ENCODE peak calls at places on chromosomes 11 and 22, in seven cellular contexts. G, R, V, H, W, A and S are unnamed samples.

GRCh38 chr11:267491-267994 is 10.7 kb upstream of the NLRP6 start:
- DNase-seq in G (peak), R (peak), V (no peak), H (no peak), W (no peak), A (no peak), S (no peak)

GRCh38 chr11:110838808-110839207 is 126.6 kb upstream of the ARHGAP20 start:
- DNase-seq in G (no peak), R (no peak), V (no peak), H (no peak), W (no peak), A (no peak), S (no peak)

GRCh38 chr22:46887978-46888377 is 125.5 kb downstream of the TBC1D22A start:
- DNase-seq in G (no peak), R (no peak), V (no peak), H (no peak), W (no peak), A (no peak), S (no peak)

GRCh38 chr22:43566561-43567332 is 154.9 kb downstream of the MPPED1 start:
- DNase-seq in G (no peak), R (no peak), V (no peak), H (no peak), W (no peak), A (no peak), S (no peak)

GRCh38 chr11:121351089-121351488 is 58.5 kb downstream of the SC5D start:
- DNase-seq in G (no peak), R (no peak), V (no peak), H (no peak), W (no peak), A (no peak), S (no peak)

GRCh38 chr22:48547971-48548370 is 1279.7 kb downstream of the BRD1 start:
- DNase-seq in G (no peak), R (no peak), V (no peak), H (no peak), W (no peak), A (no peak), S (no peak)

GRCh38 chr11:119721129-119722120 is 7.6 kb downstream of the NECTIN1 start:
- DNase-seq in G (peak), R (no peak), V (no peak), H (peak), W (peak), A (no peak), S (peak)

GRCh38 chr11:43947003-43947500 is 4.6 kb downstream of the C11orf96 start:
- DNase-seq in G (peak), R (peak), V (no peak), H (no peak), W (no peak), A (no peak), S (no peak)

GRCh38 chr11:11146830-11147229 is 206.2 kb downstream of the CSNK2A3 start:
- DNase-seq in G (no peak), R (no peak), V (no peak), H (no peak), W (no peak), A (no peak), S (no peak)

GRCh38 chr11:8698917-8699441 is 16.4 kb downstream of the RPL27A start:
- DNase-seq in G (no peak), R (peak), V (no peak), H (no peak), W (no peak), A (no peak), S (no peak)

GRCh38 chr11:123174196-123175183 is 20.6 kb downstream of the CLMP start:
- DNase-seq in G (peak), R (peak), V (no peak), H (peak), W (peak), A (peak), S (peak)

GRCh38 chr11:2468363-2469240 is 23.8 kb downstream of the KCNQ1 start:
- DNase-seq in G (peak), R (no peak), V (no peak), H (no peak), W (no peak), A (no peak), S (no peak)

GRCh38 chr11:86486261-86487030 is 111.8 kb downstream of the CCDC81 start:
- DNase-seq in G (no peak), R (no peak), V (peak), H (no peak), W (no peak), A (no peak), S (no peak)

GRCh38 chr11:102429691-102430090 is 22.9 kb downstream of the TMEM123 start:
- DNase-seq in G (no peak), R (no peak), V (no peak), H (no peak), W (no peak), A (no peak), S (no peak)

GRCh38 chr22:50274311-50274710 is 4.1 kb upstream of the MAPK11 start:
- DNase-seq in G (peak), R (peak), V (no peak), H (no peak), W (peak), A (no peak), S (no peak)

GRCh38 chr22:25672685-25673084 is 69.3 kb upstream of the MYO18B start:
- DNase-seq in G (no peak), R (no peak), V (no peak), H (no peak), W (peak), A (no peak), S (no peak)

GRCh38 chr11:102430158-102430836 is 22.3 kb downstream of the TMEM123 start:
- DNase-seq in G (no peak), R (no peak), V (no peak), H (no peak), W (peak), A (no peak), S (no peak)

GRCh38 chr11:18243783-18244362 is 4.6 kb downstream of the SAA2 start:
- DNase-seq in G (peak), R (no peak), V (peak), H (peak), W (peak), A (peak), S (no peak)

GRCh38 chr11:68146704-68147474 is 25.7 kb upstream of the CHKA start:
- DNase-seq in G (peak), R (no peak), V (no peak), H (peak), W (peak), A (no peak), S (no peak)

GRCh38 chr22:29224121-29224858 is 18.6 kb downstream of the EMID1 start:
- DNase-seq in G (no peak), R (peak), V (no peak), H (no peak), W (no peak), A (no peak), S (no peak)

GRCh38 chr22:39363751-39364484 is 14.1 kb downstream of the SYNGR1 start:
- DNase-seq in G (no peak), R (no peak), V (no peak), H (no peak), W (no peak), A (no peak), S (no peak)

GRCh38 chr22:23035557-23036277 is 34.6 kb upstream of the GNAZ start:
- DNase-seq in G (no peak), R (no peak), V (no peak), H (no peak), W (no peak), A (no peak), S (no peak)

GRCh38 chr22:48379371-48379770 is 1448.3 kb downstream of the BRD1 start:
- DNase-seq in G (no peak), R (no peak), V (no peak), H (no peak), W (no peak), A (no peak), S (no peak)

GRCh38 chr22:48754611-48755331 is 1072.9 kb downstream of the BRD1 start:
- DNase-seq in G (no peak), R (no peak), V (no peak), H (no peak), W (no peak), A (no peak), S (no peak)

GRCh38 chr22:19626666-19627065 is 87.6 kb upstream of the SEPTIN5 start:
- DNase-seq in G (no peak), R (no peak), V (no peak), H (no peak), W (no peak), A (no peak), S (no peak)

GRCh38 chr11:6362185-6362867 is 27.9 kb upstream of the SMPD1 start:
- DNase-seq in G (no peak), R (no peak), V (no peak), H (peak), W (no peak), A (no peak), S (no peak)

GRCh38 chr11:47002366-47002765 is 65.8 kb downstream of the CSTPP1 start:
- DNase-seq in G (no peak), R (no peak), V (no peak), H (no peak), W (no peak), A (no peak), S (no peak)

GRCh38 chr11:8357891-8358566 is 94.4 kb upstream of the LMO1 start:
- DNase-seq in G (no peak), R (no peak), V (no peak), H (no peak), W (no peak), A (no peak), S (no peak)

GRCh38 chr22:38431266-38432010 is 23.6 kb downstream of the KCNJ4 start:
- DNase-seq in G (no peak), R (no peak), V (no peak), H (no peak), W (no peak), A (no peak), S (no peak)

GRCh38 chr22:50329236-50329635 is 2.4 kb upstream of the DENND6B start:
- DNase-seq in G (peak), R (no peak), V (no peak), H (peak), W (peak), A (no peak), S (peak)

GRCh38 chr11:130070109-130070828 is 575 bp downstream of the APLP2 start:
- DNase-seq in G (peak), R (peak), V (no peak), H (peak), W (peak), A (no peak), S (no peak)

GRCh38 chr11:46560300-46561025 is 33.4 kb downstream of the AMBRA1 start:
- DNase-seq in G (no peak), R (no peak), V (no peak), H (no peak), W (peak), A (no peak), S (no peak)

GRCh38 chr22:50015451-50016307 is 3.1 kb upstream of the IL17REL start:
- DNase-seq in G (no peak), R (no peak), V (no peak), H (no peak), W (no peak), A (no peak), S (no peak)

GRCh38 chr11:134052988-134053945 is 15.6 kb upstream of the JAM3 start:
- DNase-seq in G (no peak), R (no peak), V (no peak), H (no peak), W (no peak), A (no peak), S (no peak)

GRCh38 chr22:23251445-23252093 is 71.3 kb downstream of the BCR start:
- DNase-seq in G (peak), R (no peak), V (no peak), H (peak), W (no peak), A (peak), S (peak)

GRCh38 chr11:13003726-13004493 is 5.2 kb upstream of the RASSF10 start:
- DNase-seq in G (no peak), R (no peak), V (no peak), H (no peak), W (no peak), A (no peak), S (no peak)

GRCh38 chr22:38941488-38941987 is 15.9 kb upstream of the APOBEC3A start:
- DNase-seq in G (no peak), R (no peak), V (peak), H (no peak), W (no peak), A (no peak), S (no peak)